ENCODE peak calls at places on chromosomes 11 and 22, in four cellular contexts. E, I, N and A are unnamed samples.

GRCh38 chr22:49203863-49204598 is 623.6 kb downstream of the BRD1 start:
- DNase-seq in E (no peak), I (no peak), N (peak), A (no peak)

GRCh38 chr11:128931661-128932060 is 11.0 kb downstream of the TP53AIP1 start:
- DNase-seq in E (no peak), I (no peak), N (no peak), A (no peak)

GRCh38 chr22:50138988-50139387 is 31.5 kb upstream of the PANX2 start:
- DNase-seq in E (no peak), I (no peak), N (no peak), A (no peak)

GRCh38 chr11:76736773-76737495 is 46.2 kb upstream of the TSKU start:
- DNase-seq in E (no peak), I (no peak), N (no peak), A (no peak)

GRCh38 chr22:39519681-39520053 is 695 bp upstream of the ATF4 start:
- DNase-seq in E (no peak), I (peak), N (peak), A (no peak)

GRCh38 chr11:10751581-10751940 is 515 bp downstream of the CTR9 start:
- DNase-seq in E (no peak), I (no peak), N (no peak), A (no peak)

GRCh38 chr11:28463826-28464225 is 355.6 kb downstream of the METTL15 start:
- DNase-seq in E (no peak), I (no peak), N (no peak), A (no peak)

GRCh38 chr11:11798586-11799438 is 43.0 kb upstream of the USP47 start:
- DNase-seq in E (no peak), I (peak), N (peak), A (peak)

GRCh38 chr11:64996710-64997380 is at the start of gene BATF2:
- DNase-seq in E (no peak), I (peak), N (peak), A (peak)

GRCh38 chr11:17760102-17761029 is 25.8 kb downstream of the KCNC1 start:
- DNase-seq in E (peak), I (peak), N (peak), A (peak)

DNA sequence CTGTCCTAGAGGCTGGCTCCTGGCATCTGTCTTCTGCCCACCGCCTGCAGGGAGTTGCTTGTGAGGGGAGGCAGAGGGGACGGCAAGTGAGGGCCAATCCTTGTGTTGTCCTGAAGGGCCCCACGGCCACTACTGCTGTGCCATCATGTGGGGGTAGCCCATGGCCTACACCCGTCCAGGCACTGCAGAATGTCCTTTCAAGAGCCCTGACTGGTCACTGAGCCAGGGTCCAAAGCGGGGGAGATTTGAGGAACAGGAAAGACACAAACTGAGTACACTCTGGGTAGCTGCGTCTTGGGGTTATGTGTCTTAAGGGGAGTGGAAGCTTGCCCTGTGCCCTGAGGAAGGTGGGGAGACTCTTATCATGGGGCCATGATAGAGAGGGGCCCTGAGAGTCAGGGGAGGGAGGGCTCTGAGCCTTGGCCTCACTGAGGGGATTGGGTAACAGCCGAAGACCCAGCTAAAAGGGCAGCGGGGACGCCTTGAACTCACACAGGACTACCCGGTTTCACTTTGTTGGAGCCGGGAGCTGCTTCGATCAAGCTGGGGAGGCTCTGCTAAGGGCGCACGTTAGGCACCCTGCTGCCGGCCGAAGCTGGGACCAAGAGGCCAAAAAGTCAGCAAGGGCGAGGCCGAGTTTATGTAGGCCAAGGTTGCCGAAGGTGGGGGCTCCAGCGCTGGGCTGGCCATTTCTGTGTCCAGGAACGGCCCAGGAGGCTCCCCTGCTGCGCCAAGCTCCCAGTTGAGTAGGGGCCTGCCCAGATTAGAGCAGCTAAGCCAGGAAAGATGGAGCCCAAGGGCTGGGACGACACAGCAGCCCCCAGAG is 1.9 kb downstream of the TBX1 start:
- DNase-seq in E (no peak), I (no peak), N (no peak), A (no peak)
- H3K4me3 ChIP-seq in E (no peak), I (no peak), N (no peak), A (no peak)

DNA sequence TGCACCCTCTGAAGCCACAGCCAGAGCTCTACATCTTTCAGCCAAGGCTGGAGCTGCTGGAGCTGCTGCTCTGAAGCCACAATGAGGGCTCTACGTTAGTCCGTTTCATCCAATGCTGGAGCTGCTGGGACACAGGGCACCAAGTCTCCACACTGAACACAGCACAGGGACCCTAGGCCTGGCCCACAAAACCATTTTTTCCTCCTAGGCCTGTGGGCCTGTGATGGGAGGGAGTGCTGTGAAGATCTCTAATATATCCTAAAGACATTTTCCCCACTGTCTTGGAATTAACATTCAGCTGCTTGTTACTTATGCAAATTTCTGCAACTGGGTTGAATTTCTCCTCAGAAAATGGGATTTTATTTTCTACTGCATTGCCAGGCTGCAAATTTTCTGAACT is 441.4 kb upstream of the FAT3 start:
- DNase-seq in E (no peak), I (no peak), N (no peak), A (no peak)
- TF ChIP-seq CTCF in E (no peak), I (no peak), N (no peak), A (no peak)

DNA sequence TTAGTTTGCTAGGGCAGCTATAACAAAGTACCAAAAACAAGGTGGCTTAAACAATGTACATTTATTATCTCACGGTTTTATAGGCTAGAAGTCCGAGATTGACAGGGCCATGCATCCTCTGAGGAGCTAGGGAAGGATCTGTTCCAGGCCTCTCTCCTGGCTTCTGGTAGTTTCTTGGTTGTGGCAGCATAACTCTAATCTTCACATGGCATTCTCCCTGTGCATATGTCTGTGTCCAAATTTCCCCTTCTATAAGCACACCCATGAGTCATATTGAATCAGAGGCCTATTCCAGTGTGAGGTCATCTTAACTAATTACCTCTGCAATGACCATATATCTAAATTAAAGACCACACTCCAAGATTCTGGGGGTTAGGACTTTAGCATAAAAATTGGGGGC is 31.3 kb upstream of the MMP13 start:
- DNase-seq in E (peak), I (no peak), N (no peak), A (peak)
- H3K4me3 ChIP-seq in E (no peak), I (no peak), N (no peak), A (no peak)

GRCh38 chr11:61955031-61955415 is 4.9 kb downstream of the BEST1 start:
- DNase-seq in E (no peak), I (peak), N (no peak), A (peak)
- TF ChIP-seq CTCF in E (peak), I (peak), N (no peak), A (peak)

GRCh38 chr11:69381681-69382130 is 87.8 kb downstream of the MYEOV start:
- DNase-seq in E (no peak), I (no peak), N (peak), A (no peak)
- H3K4me3 ChIP-seq in E (no peak), I (no peak), N (no peak), A (no peak)

GRCh38 chr22:23889620-23890019 is 4.6 kb upstream of the MIF start:
- DNase-seq in E (no peak), I (no peak), N (no peak), A (no peak)

GRCh38 chr22:23891726-23892125 is 2.5 kb upstream of the MIF start:
- DNase-seq in E (no peak), I (no peak), N (no peak), A (no peak)

GRCh38 chr22:23892626-23893445 is 1.3 kb upstream of the MIF start:
- DNase-seq in E (no peak), I (no peak), N (peak), A (no peak)

GRCh38 chr22:23892130-23892529 is 2.1 kb upstream of the MIF start:
- DNase-seq in E (no peak), I (no peak), N (no peak), A (no peak)

DNA sequence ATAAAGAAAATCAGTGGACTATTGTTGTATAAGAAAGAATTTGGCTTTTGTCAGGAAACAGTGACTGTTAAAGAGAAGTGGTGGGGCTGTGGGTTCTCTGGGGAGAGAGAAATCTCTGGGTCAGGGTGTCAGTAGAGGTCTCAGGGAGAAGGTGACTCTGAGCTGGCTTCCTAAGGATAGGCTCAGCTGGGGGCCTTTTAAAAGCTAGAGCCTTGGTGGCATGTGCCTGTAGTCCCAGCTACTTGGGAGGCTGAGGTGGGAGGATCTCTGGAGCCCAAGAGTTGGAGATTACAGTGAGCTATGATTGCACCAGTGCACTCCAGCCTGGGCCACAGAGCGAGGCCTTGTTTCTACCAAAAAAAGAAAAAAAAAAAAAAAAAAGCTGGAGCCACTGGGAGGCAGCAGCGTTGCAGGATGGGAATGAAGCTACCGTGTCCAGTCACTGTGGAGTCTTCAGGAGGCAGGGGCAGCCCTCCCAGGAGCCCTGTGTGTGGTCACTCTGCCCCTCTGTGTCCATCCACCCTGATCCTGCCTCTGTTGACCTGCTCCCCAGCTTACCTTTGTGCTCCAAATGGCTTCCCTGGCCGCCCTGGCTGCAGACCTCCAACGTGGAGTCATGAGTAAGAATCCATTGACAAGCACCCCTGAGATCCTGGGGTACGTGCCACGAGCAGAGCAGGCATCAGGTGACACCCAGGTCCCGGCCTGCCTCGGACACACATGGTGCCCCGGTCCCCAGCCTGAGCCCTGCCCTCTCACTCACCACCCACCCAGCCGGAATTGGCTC is 5.4 kb upstream of the MIF start:
- DNase-seq in E (no peak), I (no peak), N (no peak), A (peak)
- TF ChIP-seq CTCF in E (peak), I (no peak), N (peak), A (peak)